ENCODE peak calls at places on chromosomes 4 and X, in ten cellular contexts. One of them, this sample, is unnamed.

GRCh38 chr4:70496231-70496630 is 22.1 kb upstream of the AMTN start:
- DNase-seq in T-cell: no peak
- DNase-seq in activated gamma-delta T cell treated with Interleukin-2 at 50 U/mL for 16 hours: no peak
- DNase-seq in NCI-H1436: no peak
- DNase-seq in HepG2: no peak
- DNase-seq in MV-4-11: no peak
- DNase-seq in NCI-H1417: no peak
- DNase-seq in A549: no peak
- DNase-seq in RPMI8226: no peak
- DNase-seq in AG04450: no peak
- DNase-seq in this sample: no peak

GRCh38 chr4:176191974-176192373 is 3.4 kb downstream of the SPATA4 start:
- DNase-seq in RPMI8226: no peak
- DNase-seq in MV-4-11: no peak
- DNase-seq in T-cell: no peak
- DNase-seq in activated gamma-delta T cell treated with Interleukin-2 at 50 U/mL for 16 hours: no peak
- DNase-seq in NCI-H1417: peak; percentile 45
- DNase-seq in AG04450: no peak
- DNase-seq in A549: no peak
- DNase-seq in NCI-H1436: peak; percentile 63
- DNase-seq in HepG2: no peak
- DNase-seq in this sample: no peak

GRCh38 chr4:16269742-16270522 is 43.7 kb upstream of the TAPT1 start:
- DNase-seq in NCI-H1417: no peak
- DNase-seq in MV-4-11: peak; percentile 89
- DNase-seq in activated gamma-delta T cell treated with Interleukin-2 at 50 U/mL for 16 hours: no peak
- DNase-seq in HepG2: no peak
- DNase-seq in A549: no peak
- DNase-seq in RPMI8226: no peak
- DNase-seq in T-cell: no peak
- DNase-seq in AG04450: no peak
- DNase-seq in NCI-H1436: no peak
- DNase-seq in this sample: no peak

GRCh38 chrX:113400193-113400704 is 559.6 kb upstream of the AMOT start:
- DNase-seq in HepG2: peak; percentile 14
- DNase-seq in AG04450: no peak
- DNase-seq in MV-4-11: no peak
- DNase-seq in activated gamma-delta T cell treated with Interleukin-2 at 50 U/mL for 16 hours: no peak
- DNase-seq in T-cell: no peak
- DNase-seq in A549: no peak
- DNase-seq in NCI-H1436: no peak
- DNase-seq in RPMI8226: no peak
- DNase-seq in NCI-H1417: no peak
- DNase-seq in this sample: no peak

GRCh38 chr4:120232050-120232449 is 165.4 kb upstream of the MAD2L1 start:
- DNase-seq in NCI-H1436: no peak
- DNase-seq in A549: no peak
- DNase-seq in AG04450: no peak
- DNase-seq in HepG2: no peak
- DNase-seq in activated gamma-delta T cell treated with Interleukin-2 at 50 U/mL for 16 hours: no peak
- DNase-seq in T-cell: no peak
- DNase-seq in RPMI8226: no peak
- DNase-seq in NCI-H1417: no peak
- DNase-seq in MV-4-11: no peak
- DNase-seq in this sample: no peak

GRCh38 chrX:153722704-153723350 is 1.4 kb downstream of the BCAP31 start:
- DNase-seq in NCI-H1436: no peak
- DNase-seq in NCI-H1417: no peak
- DNase-seq in T-cell: no peak
- DNase-seq in A549: peak; percentile 25
- DNase-seq in activated gamma-delta T cell treated with Interleukin-2 at 50 U/mL for 16 hours: no peak
- DNase-seq in MV-4-11: peak; percentile 32
- DNase-seq in HepG2: no peak
- DNase-seq in AG04450: no peak
- DNase-seq in RPMI8226: no peak
- DNase-seq in this sample: no peak

GRCh38 chr4:136680271-136680670 is 852.0 kb downstream of the PCDH18 start:
- DNase-seq in RPMI8226: no peak
- DNase-seq in NCI-H1417: no peak
- DNase-seq in NCI-H1436: no peak
- DNase-seq in A549: no peak
- DNase-seq in MV-4-11: no peak
- DNase-seq in HepG2: no peak
- DNase-seq in AG04450: no peak
- DNase-seq in T-cell: no peak
- DNase-seq in activated gamma-delta T cell treated with Interleukin-2 at 50 U/mL for 16 hours: no peak
- DNase-seq in this sample: no peak

GRCh38 chr4:156968479-156968984 is 3.1 kb downstream of the PDGFC start:
- DNase-seq in NCI-H1436: no peak
- DNase-seq in RPMI8226: peak; percentile 60
- DNase-seq in T-cell: no peak
- DNase-seq in HepG2: peak; percentile 55
- DNase-seq in NCI-H1417: peak; percentile 34
- DNase-seq in MV-4-11: peak; percentile 94
- DNase-seq in AG04450: no peak
- DNase-seq in A549: peak; percentile 25
- DNase-seq in activated gamma-delta T cell treated with Interleukin-2 at 50 U/mL for 16 hours: no peak
- DNase-seq in this sample: peak; percentile 79

GRCh38 chr4:16250665-16251365 is 24.5 kb upstream of the TAPT1 start:
- DNase-seq in HepG2: peak; percentile 97
- DNase-seq in activated gamma-delta T cell treated with Interleukin-2 at 50 U/mL for 16 hours: no peak
- DNase-seq in NCI-H1417: no peak
- DNase-seq in NCI-H1436: no peak
- DNase-seq in AG04450: no peak
- DNase-seq in MV-4-11: no peak
- DNase-seq in A549: peak; percentile 38
- DNase-seq in T-cell: no peak
- DNase-seq in RPMI8226: no peak
- DNase-seq in this sample: no peak

GRCh38 chr4:143356493-143356892 is 19.8 kb downstream of the GAB1 start:
- DNase-seq in RPMI8226: peak; percentile 78
- DNase-seq in NCI-H1436: no peak
- DNase-seq in AG04450: no peak
- DNase-seq in HepG2: no peak
- DNase-seq in A549: no peak
- DNase-seq in T-cell: no peak
- DNase-seq in activated gamma-delta T cell treated with Interleukin-2 at 50 U/mL for 16 hours: no peak
- DNase-seq in MV-4-11: no peak
- DNase-seq in NCI-H1417: no peak
- DNase-seq in this sample: peak; percentile 89

GRCh38 chr4:10333942-10334341 is 123.3 kb downstream of the ZNF518B start:
- DNase-seq in NCI-H1436: no peak
- DNase-seq in HepG2: no peak
- DNase-seq in T-cell: no peak
- DNase-seq in A549: no peak
- DNase-seq in NCI-H1417: no peak
- DNase-seq in MV-4-11: no peak
- DNase-seq in AG04450: no peak
- DNase-seq in RPMI8226: no peak
- DNase-seq in activated gamma-delta T cell treated with Interleukin-2 at 50 U/mL for 16 hours: no peak
- DNase-seq in this sample: no peak

GRCh38 chrX:34653811-34654210 is 3.3 kb downstream of the TMEM47 start:
- DNase-seq in RPMI8226: no peak
- DNase-seq in activated gamma-delta T cell treated with Interleukin-2 at 50 U/mL for 16 hours: no peak
- DNase-seq in NCI-H1436: no peak
- DNase-seq in MV-4-11: no peak
- DNase-seq in A549: no peak
- DNase-seq in T-cell: no peak
- DNase-seq in AG04450: no peak
- DNase-seq in NCI-H1417: no peak
- DNase-seq in HepG2: no peak
- DNase-seq in this sample: no peak

This sample was measured in MM.1S.